ENCODE peak calls at places on chromosomes 7 and 10, in ten cellular contexts. One of them, this sample, is unnamed.

GRCh38 chr10:45008524-45009161 is 7.9 kb downstream of the ZNF22 start:
- DNase-seq in smooth muscle cell of the brain vasculature: peak
- DNase-seq in SHP77 treated with DMSO at 0.1 percent for 48 hours: peak
- DNase-seq in stimulated activated CD4-positive, alpha-beta T cell treated with anti-CD3 and anti-CD28 coated beads, Interleukin-1b, Interleukin-23, amount 100 ng/mL, for 24 hours: no peak
- DNase-seq in AG09309: peak
- DNase-seq in germinal center: peak
- DNase-seq in T-helper 9 cell: no peak
- DNase-seq in left cardiac atrium: no peak
- DNase-seq in omental fat pad: no peak
- DNase-seq in endothelial cell: peak
- DNase-seq in this sample: no peak

GRCh38 chr10:22795546-22795945 is 81.2 kb upstream of the PIP4K2A start:
- DNase-seq in left cardiac atrium: no peak
- DNase-seq in endothelial cell: no peak
- DNase-seq in smooth muscle cell of the brain vasculature: no peak
- DNase-seq in stimulated activated CD4-positive, alpha-beta T cell treated with anti-CD3 and anti-CD28 coated beads, Interleukin-1b, Interleukin-23, amount 100 ng/mL, for 24 hours: no peak
- DNase-seq in germinal center: no peak
- DNase-seq in T-helper 9 cell: no peak
- DNase-seq in omental fat pad: no peak
- DNase-seq in SHP77 treated with DMSO at 0.1 percent for 48 hours: no peak
- DNase-seq in AG09309: no peak
- DNase-seq in this sample: no peak

GRCh38 chr7:138980575-138981285 is 459 bp downstream of the KIAA1549 start:
- DNase-seq in SHP77 treated with DMSO at 0.1 percent for 48 hours: peak
- DNase-seq in T-helper 9 cell: no peak
- DNase-seq in endothelial cell: peak
- DNase-seq in smooth muscle cell of the brain vasculature: no peak
- DNase-seq in AG09309: no peak
- DNase-seq in left cardiac atrium: no peak
- DNase-seq in stimulated activated CD4-positive, alpha-beta T cell treated with anti-CD3 and anti-CD28 coated beads, Interleukin-1b, Interleukin-23, amount 100 ng/mL, for 24 hours: no peak
- DNase-seq in germinal center: no peak
- DNase-seq in omental fat pad: no peak
- DNase-seq in this sample: no peak

GRCh38 chr7:75951506-75951905 is 36.6 kb downstream of the POR start:
- DNase-seq in AG09309: peak
- DNase-seq in SHP77 treated with DMSO at 0.1 percent for 48 hours: no peak
- DNase-seq in stimulated activated CD4-positive, alpha-beta T cell treated with anti-CD3 and anti-CD28 coated beads, Interleukin-1b, Interleukin-23, amount 100 ng/mL, for 24 hours: no peak
- DNase-seq in T-helper 9 cell: no peak
- DNase-seq in omental fat pad: no peak
- DNase-seq in germinal center: no peak
- DNase-seq in endothelial cell: no peak
- DNase-seq in smooth muscle cell of the brain vasculature: no peak
- DNase-seq in left cardiac atrium: peak
- DNase-seq in this sample: no peak

GRCh38 chr10:35006836-35007235 is 83.3 kb downstream of the CUL2 start:
- DNase-seq in germinal center: no peak
- DNase-seq in left cardiac atrium: no peak
- DNase-seq in endothelial cell: no peak
- DNase-seq in T-helper 9 cell: no peak
- DNase-seq in SHP77 treated with DMSO at 0.1 percent for 48 hours: no peak
- DNase-seq in stimulated activated CD4-positive, alpha-beta T cell treated with anti-CD3 and anti-CD28 coated beads, Interleukin-1b, Interleukin-23, amount 100 ng/mL, for 24 hours: no peak
- DNase-seq in omental fat pad: no peak
- DNase-seq in AG09309: no peak
- DNase-seq in smooth muscle cell of the brain vasculature: no peak
- DNase-seq in this sample: no peak

GRCh38 chr10:128633864-128634541 is 507.8 kb upstream of the MKI67 start:
- DNase-seq in left cardiac atrium: no peak
- DNase-seq in SHP77 treated with DMSO at 0.1 percent for 48 hours: no peak
- DNase-seq in endothelial cell: no peak
- DNase-seq in omental fat pad: no peak
- DNase-seq in smooth muscle cell of the brain vasculature: no peak
- DNase-seq in T-helper 9 cell: no peak
- DNase-seq in germinal center: no peak
- DNase-seq in AG09309: no peak
- DNase-seq in stimulated activated CD4-positive, alpha-beta T cell treated with anti-CD3 and anti-CD28 coated beads, Interleukin-1b, Interleukin-23, amount 100 ng/mL, for 24 hours: no peak
- DNase-seq in this sample: no peak

GRCh38 chr10:72712136-72712535 is 20.2 kb downstream of the MCU start:
- DNase-seq in smooth muscle cell of the brain vasculature: no peak
- DNase-seq in left cardiac atrium: no peak
- DNase-seq in AG09309: no peak
- DNase-seq in omental fat pad: no peak
- DNase-seq in T-helper 9 cell: no peak
- DNase-seq in SHP77 treated with DMSO at 0.1 percent for 48 hours: no peak
- DNase-seq in endothelial cell: no peak
- DNase-seq in germinal center: no peak
- DNase-seq in stimulated activated CD4-positive, alpha-beta T cell treated with anti-CD3 and anti-CD28 coated beads, Interleukin-1b, Interleukin-23, amount 100 ng/mL, for 24 hours: no peak
- DNase-seq in this sample: no peak

GRCh38 chr7:50214771-50215170 is 89.7 kb upstream of the IKZF1 start:
- DNase-seq in AG09309: no peak
- DNase-seq in T-helper 9 cell: no peak
- DNase-seq in germinal center: no peak
- DNase-seq in smooth muscle cell of the brain vasculature: no peak
- DNase-seq in SHP77 treated with DMSO at 0.1 percent for 48 hours: no peak
- DNase-seq in left cardiac atrium: no peak
- DNase-seq in omental fat pad: no peak
- DNase-seq in stimulated activated CD4-positive, alpha-beta T cell treated with anti-CD3 and anti-CD28 coated beads, Interleukin-1b, Interleukin-23, amount 100 ng/mL, for 24 hours: no peak
- DNase-seq in endothelial cell: no peak
- DNase-seq in this sample: no peak

GRCh38 chr7:32680259-32681173 is 185.2 kb downstream of the AVL9 start:
- DNase-seq in left cardiac atrium: no peak
- DNase-seq in smooth muscle cell of the brain vasculature: no peak
- DNase-seq in AG09309: peak
- DNase-seq in T-helper 9 cell: no peak
- DNase-seq in endothelial cell: no peak
- DNase-seq in stimulated activated CD4-positive, alpha-beta T cell treated with anti-CD3 and anti-CD28 coated beads, Interleukin-1b, Interleukin-23, amount 100 ng/mL, for 24 hours: no peak
- DNase-seq in SHP77 treated with DMSO at 0.1 percent for 48 hours: no peak
- DNase-seq in omental fat pad: no peak
- DNase-seq in germinal center: no peak
- DNase-seq in this sample: no peak

GRCh38 chr10:21926949-21927348 is 76.6 kb downstream of the DNAJC1 start:
- DNase-seq in omental fat pad: no peak
- DNase-seq in endothelial cell: no peak
- DNase-seq in smooth muscle cell of the brain vasculature: peak
- DNase-seq in SHP77 treated with DMSO at 0.1 percent for 48 hours: no peak
- DNase-seq in AG09309: peak
- DNase-seq in left cardiac atrium: no peak
- DNase-seq in stimulated activated CD4-positive, alpha-beta T cell treated with anti-CD3 and anti-CD28 coated beads, Interleukin-1b, Interleukin-23, amount 100 ng/mL, for 24 hours: no peak
- DNase-seq in T-helper 9 cell: no peak
- DNase-seq in germinal center: no peak
- DNase-seq in this sample: no peak

GRCh38 chr10:62527019-62527827 is 153.1 kb downstream of the ZNF365 start:
- DNase-seq in left cardiac atrium: no peak
- DNase-seq in stimulated activated CD4-positive, alpha-beta T cell treated with anti-CD3 and anti-CD28 coated beads, Interleukin-1b, Interleukin-23, amount 100 ng/mL, for 24 hours: no peak
- DNase-seq in SHP77 treated with DMSO at 0.1 percent for 48 hours: no peak
- DNase-seq in omental fat pad: no peak
- DNase-seq in smooth muscle cell of the brain vasculature: no peak
- DNase-seq in T-helper 9 cell: no peak
- DNase-seq in endothelial cell: no peak
- DNase-seq in AG09309: no peak
- DNase-seq in germinal center: peak
- DNase-seq in this sample: no peak

GRCh38 chr10:82497451-82497850 is 622.5 kb downstream of the NRG3 start:
- DNase-seq in left cardiac atrium: no peak
- DNase-seq in stimulated activated CD4-positive, alpha-beta T cell treated with anti-CD3 and anti-CD28 coated beads, Interleukin-1b, Interleukin-23, amount 100 ng/mL, for 24 hours: no peak
- DNase-seq in T-helper 9 cell: no peak
- DNase-seq in SHP77 treated with DMSO at 0.1 percent for 48 hours: no peak
- DNase-seq in smooth muscle cell of the brain vasculature: no peak
- DNase-seq in endothelial cell: no peak
- DNase-seq in omental fat pad: no peak
- DNase-seq in AG09309: no peak
- DNase-seq in germinal center: no peak
- DNase-seq in this sample: no peak

GRCh38 chr7:36639826-36640225 is 84.5 kb downstream of the AOAH start:
- DNase-seq in endothelial cell: no peak
- DNase-seq in stimulated activated CD4-positive, alpha-beta T cell treated with anti-CD3 and anti-CD28 coated beads, Interleukin-1b, Interleukin-23, amount 100 ng/mL, for 24 hours: no peak
- DNase-seq in AG09309: no peak
- DNase-seq in omental fat pad: no peak
- DNase-seq in smooth muscle cell of the brain vasculature: no peak
- DNase-seq in germinal center: no peak
- DNase-seq in SHP77 treated with DMSO at 0.1 percent for 48 hours: no peak
- DNase-seq in T-helper 9 cell: peak
- DNase-seq in left cardiac atrium: no peak
- DNase-seq in this sample: no peak

GRCh38 chr10:44402465-44403205 is 17.7 kb upstream of the CXCL12 start:
- DNase-seq in left cardiac atrium: no peak
- DNase-seq in T-helper 9 cell: no peak
- DNase-seq in omental fat pad: no peak
- DNase-seq in AG09309: no peak
- DNase-seq in smooth muscle cell of the brain vasculature: no peak
- DNase-seq in stimulated activated CD4-positive, alpha-beta T cell treated with anti-CD3 and anti-CD28 coated beads, Interleukin-1b, Interleukin-23, amount 100 ng/mL, for 24 hours: no peak
- DNase-seq in germinal center: no peak
- DNase-seq in SHP77 treated with DMSO at 0.1 percent for 48 hours: no peak
- DNase-seq in endothelial cell: no peak
- DNase-seq in this sample: no peak

GRCh38 chr10:773562-774161 is 84.2 kb upstream of the DIP2C start:
- DNase-seq in SHP77 treated with DMSO at 0.1 percent for 48 hours: no peak
- DNase-seq in stimulated activated CD4-positive, alpha-beta T cell treated with anti-CD3 and anti-CD28 coated beads, Interleukin-1b, Interleukin-23, amount 100 ng/mL, for 24 hours: no peak
- DNase-seq in left cardiac atrium: no peak
- DNase-seq in smooth muscle cell of the brain vasculature: no peak
- DNase-seq in germinal center: no peak
- DNase-seq in omental fat pad: no peak
- DNase-seq in T-helper 9 cell: no peak
- DNase-seq in AG09309: no peak
- DNase-seq in endothelial cell: no peak
- DNase-seq in this sample: no peak

GRCh38 chr7:122013070-122013469 is 131.0 kb downstream of the AASS start:
- DNase-seq in SHP77 treated with DMSO at 0.1 percent for 48 hours: no peak
- DNase-seq in endothelial cell: no peak
- DNase-seq in smooth muscle cell of the brain vasculature: no peak
- DNase-seq in germinal center: no peak
- DNase-seq in T-helper 9 cell: no peak
- DNase-seq in left cardiac atrium: no peak
- DNase-seq in stimulated activated CD4-positive, alpha-beta T cell treated with anti-CD3 and anti-CD28 coated beads, Interleukin-1b, Interleukin-23, amount 100 ng/mL, for 24 hours: no peak
- DNase-seq in AG09309: no peak
- DNase-seq in omental fat pad: no peak
- DNase-seq in this sample: no peak

GRCh38 chr7:114086491-114086905 is 167.7 kb upstream of the PPP1R3A start:
- DNase-seq in smooth muscle cell of the brain vasculature: no peak
- DNase-seq in T-helper 9 cell: no peak
- DNase-seq in AG09309: no peak
- DNase-seq in SHP77 treated with DMSO at 0.1 percent for 48 hours: no peak
- DNase-seq in germinal center: peak
- DNase-seq in omental fat pad: no peak
- DNase-seq in endothelial cell: peak
- DNase-seq in stimulated activated CD4-positive, alpha-beta T cell treated with anti-CD3 and anti-CD28 coated beads, Interleukin-1b, Interleukin-23, amount 100 ng/mL, for 24 hours: no peak
- DNase-seq in left cardiac atrium: peak
- DNase-seq in this sample: no peak

GRCh38 chr7:35030848-35031247 is 6.4 kb downstream of the DPY19L1 start:
- DNase-seq in smooth muscle cell of the brain vasculature: no peak
- DNase-seq in SHP77 treated with DMSO at 0.1 percent for 48 hours: no peak
- DNase-seq in endothelial cell: no peak
- DNase-seq in stimulated activated CD4-positive, alpha-beta T cell treated with anti-CD3 and anti-CD28 coated beads, Interleukin-1b, Interleukin-23, amount 100 ng/mL, for 24 hours: no peak
- DNase-seq in germinal center: no peak
- DNase-seq in T-helper 9 cell: no peak
- DNase-seq in left cardiac atrium: no peak
- DNase-seq in AG09309: no peak
- DNase-seq in omental fat pad: no peak
- DNase-seq in this sample: no peak

GRCh38 chr7:50679218-50680007 is 103.3 kb downstream of the GRB10 start:
- DNase-seq in endothelial cell: no peak
- DNase-seq in germinal center: peak
- DNase-seq in smooth muscle cell of the brain vasculature: no peak
- DNase-seq in left cardiac atrium: no peak
- DNase-seq in T-helper 9 cell: no peak
- DNase-seq in SHP77 treated with DMSO at 0.1 percent for 48 hours: peak
- DNase-seq in omental fat pad: no peak
- DNase-seq in stimulated activated CD4-positive, alpha-beta T cell treated with anti-CD3 and anti-CD28 coated beads, Interleukin-1b, Interleukin-23, amount 100 ng/mL, for 24 hours: no peak
- DNase-seq in AG09309: no peak
- DNase-seq in this sample: no peak

GRCh38 chr10:30254926-30255325 is 94.2 kb downstream of the MTPAP start:
- DNase-seq in SHP77 treated with DMSO at 0.1 percent for 48 hours: no peak
- DNase-seq in stimulated activated CD4-positive, alpha-beta T cell treated with anti-CD3 and anti-CD28 coated beads, Interleukin-1b, Interleukin-23, amount 100 ng/mL, for 24 hours: no peak
- DNase-seq in omental fat pad: no peak
- DNase-seq in left cardiac atrium: no peak
- DNase-seq in endothelial cell: no peak
- DNase-seq in T-helper 9 cell: no peak
- DNase-seq in germinal center: no peak
- DNase-seq in smooth muscle cell of the brain vasculature: no peak
- DNase-seq in AG09309: no peak
- DNase-seq in this sample: no peak

GRCh38 chr7:44101966-44102845 is 1.9 kb upstream of the AEBP1 start:
- DNase-seq in endothelial cell: no peak
- DNase-seq in smooth muscle cell of the brain vasculature: no peak
- DNase-seq in AG09309: peak
- DNase-seq in left cardiac atrium: peak
- DNase-seq in omental fat pad: no peak
- DNase-seq in germinal center: no peak
- DNase-seq in T-helper 9 cell: no peak
- DNase-seq in stimulated activated CD4-positive, alpha-beta T cell treated with anti-CD3 and anti-CD28 coated beads, Interleukin-1b, Interleukin-23, amount 100 ng/mL, for 24 hours: no peak
- DNase-seq in SHP77 treated with DMSO at 0.1 percent for 48 hours: no peak
- DNase-seq in this sample: peak

GRCh38 chr7:88350118-88350517 is 43.4 kb upstream of the STEAP4 start:
- DNase-seq in AG09309: no peak
- DNase-seq in SHP77 treated with DMSO at 0.1 percent for 48 hours: no peak
- DNase-seq in omental fat pad: no peak
- DNase-seq in stimulated activated CD4-positive, alpha-beta T cell treated with anti-CD3 and anti-CD28 coated beads, Interleukin-1b, Interleukin-23, amount 100 ng/mL, for 24 hours: no peak
- DNase-seq in left cardiac atrium: no peak
- DNase-seq in endothelial cell: no peak
- DNase-seq in T-helper 9 cell: no peak
- DNase-seq in smooth muscle cell of the brain vasculature: no peak
- DNase-seq in germinal center: no peak
- DNase-seq in this sample: no peak

GRCh38 chr10:124225468-124226270 is 132.3 kb upstream of the CHST15 start:
- DNase-seq in omental fat pad: no peak
- DNase-seq in left cardiac atrium: no peak
- DNase-seq in SHP77 treated with DMSO at 0.1 percent for 48 hours: no peak
- DNase-seq in stimulated activated CD4-positive, alpha-beta T cell treated with anti-CD3 and anti-CD28 coated beads, Interleukin-1b, Interleukin-23, amount 100 ng/mL, for 24 hours: no peak
- DNase-seq in AG09309: no peak
- DNase-seq in smooth muscle cell of the brain vasculature: no peak
- DNase-seq in germinal center: peak
- DNase-seq in T-helper 9 cell: peak
- DNase-seq in endothelial cell: no peak
- DNase-seq in this sample: no peak

GRCh38 chr10:117603081-117603480 is 60.5 kb downstream of the EMX2 start:
- DNase-seq in smooth muscle cell of the brain vasculature: no peak
- DNase-seq in AG09309: no peak
- DNase-seq in SHP77 treated with DMSO at 0.1 percent for 48 hours: no peak
- DNase-seq in endothelial cell: no peak
- DNase-seq in germinal center: no peak
- DNase-seq in omental fat pad: no peak
- DNase-seq in left cardiac atrium: no peak
- DNase-seq in T-helper 9 cell: no peak
- DNase-seq in stimulated activated CD4-positive, alpha-beta T cell treated with anti-CD3 and anti-CD28 coated beads, Interleukin-1b, Interleukin-23, amount 100 ng/mL, for 24 hours: no peak
- DNase-seq in this sample: no peak

GRCh38 chr7:2970907-2971306 is 72.8 kb downstream of the CARD11 start:
- DNase-seq in smooth muscle cell of the brain vasculature: no peak
- DNase-seq in AG09309: no peak
- DNase-seq in omental fat pad: no peak
- DNase-seq in germinal center: no peak
- DNase-seq in left cardiac atrium: no peak
- DNase-seq in T-helper 9 cell: no peak
- DNase-seq in stimulated activated CD4-positive, alpha-beta T cell treated with anti-CD3 and anti-CD28 coated beads, Interleukin-1b, Interleukin-23, amount 100 ng/mL, for 24 hours: no peak
- DNase-seq in endothelial cell: no peak
- DNase-seq in SHP77 treated with DMSO at 0.1 percent for 48 hours: no peak
- DNase-seq in this sample: no peak

GRCh38 chr7:154874409-154875113 is 128.4 kb downstream of the PAXIP1 start:
- DNase-seq in SHP77 treated with DMSO at 0.1 percent for 48 hours: no peak
- DNase-seq in left cardiac atrium: no peak
- DNase-seq in T-helper 9 cell: no peak
- DNase-seq in germinal center: no peak
- DNase-seq in endothelial cell: no peak
- DNase-seq in omental fat pad: no peak
- DNase-seq in smooth muscle cell of the brain vasculature: no peak
- DNase-seq in AG09309: no peak
- DNase-seq in stimulated activated CD4-positive, alpha-beta T cell treated with anti-CD3 and anti-CD28 coated beads, Interleukin-1b, Interleukin-23, amount 100 ng/mL, for 24 hours: no peak
- DNase-seq in this sample: no peak

GRCh38 chr10:100480002-100480401 is 17.2 kb downstream of the WNT8B start:
- DNase-seq in SHP77 treated with DMSO at 0.1 percent for 48 hours: no peak
- DNase-seq in stimulated activated CD4-positive, alpha-beta T cell treated with anti-CD3 and anti-CD28 coated beads, Interleukin-1b, Interleukin-23, amount 100 ng/mL, for 24 hours: no peak
- DNase-seq in omental fat pad: no peak
- DNase-seq in smooth muscle cell of the brain vasculature: no peak
- DNase-seq in germinal center: no peak
- DNase-seq in endothelial cell: no peak
- DNase-seq in left cardiac atrium: no peak
- DNase-seq in T-helper 9 cell: no peak
- DNase-seq in AG09309: no peak
- DNase-seq in this sample: no peak

GRCh38 chr7:94012748-94013147 is 8.6 kb upstream of the BET1 start:
- DNase-seq in left cardiac atrium: no peak
- DNase-seq in T-helper 9 cell: no peak
- DNase-seq in germinal center: no peak
- DNase-seq in stimulated activated CD4-positive, alpha-beta T cell treated with anti-CD3 and anti-CD28 coated beads, Interleukin-1b, Interleukin-23, amount 100 ng/mL, for 24 hours: no peak
- DNase-seq in SHP77 treated with DMSO at 0.1 percent for 48 hours: no peak
- DNase-seq in endothelial cell: no peak
- DNase-seq in smooth muscle cell of the brain vasculature: no peak
- DNase-seq in AG09309: no peak
- DNase-seq in omental fat pad: no peak
- DNase-seq in this sample: no peak